ENCODE peak calls at places on chromosomes 2 and 18, in six cellular contexts. D, J, C, U, S and N are unnamed samples.

GRCh38 chr2:156659694-156660093 is 223.5 kb downstream of the GPD2 start:
- DNase-seq in S (no peak), U (no peak), C (no peak), D (no peak), J (no peak), N (no peak)

GRCh38 chr2:95061601-95062183 is 36.2 kb downstream of the MAL start:
- DNase-seq in J (no peak), U (no peak), D (no peak), C (no peak), S (peak), N (no peak)

GRCh38 chr2:241372376-241372992 is 16.4 kb downstream of the FARP2 start:
- DNase-seq in J (no peak), S (no peak), D (no peak), U (no peak), C (no peak), N (no peak)

GRCh38 chr2:9307505-9307904 is 100.9 kb downstream of the ASAP2 start:
- DNase-seq in C (no peak), J (no peak), D (no peak), S (no peak), U (no peak), N (no peak)

GRCh38 chr2:9757430-9758287 is 85.6 kb upstream of the TAF1B start:
- DNase-seq in S (no peak), C (no peak), J (no peak), D (no peak), U (no peak), N (peak)

GRCh38 chr2:105166671-105167070 is 74.9 kb upstream of the GPR45 start:
- DNase-seq in U (no peak), C (no peak), J (no peak), S (no peak), D (no peak), N (peak)

GRCh38 chr2:197137234-197137633 is 173.3 kb downstream of the ANKRD44 start:
- DNase-seq in D (no peak), U (no peak), S (no peak), J (no peak), C (no peak), N (no peak)

GRCh38 chr2:47288864-47289263 is 114.1 kb upstream of the MSH2 start:
- DNase-seq in C (no peak), U (no peak), D (peak), S (no peak), J (no peak), N (no peak)

GRCh38 chr2:76197842-76198448 is 487.2 kb upstream of the GCFC2 start:
- DNase-seq in U (peak), C (no peak), S (no peak), D (peak), J (peak), N (peak)

GRCh38 chr2:188978291-188979081 is 4.3 kb downstream of the COL3A1 start:
- DNase-seq in C (no peak), D (peak), J (peak), S (no peak), U (no peak), N (no peak)

GRCh38 chr2:36530983-36531354 is 67.0 kb downstream of the FEZ2 start:
- DNase-seq in J (peak), D (peak), C (no peak), U (no peak), S (no peak), N (no peak)

GRCh38 chr18:59051470-59052165 is 88.1 kb upstream of the SEC11C start:
- DNase-seq in U (no peak), J (no peak), D (peak), S (no peak), C (no peak), N (no peak)

GRCh38 chr18:48621240-48621639 is 82.4 kb downstream of the CTIF start:
- DNase-seq in S (no peak), J (no peak), U (no peak), D (peak), C (no peak), N (no peak)